ENCODE peak calls at places on chromosomes 16 and 17, in seven cellular contexts. One of them, this sample, is unnamed.

GRCh38 chr17:39960406-39961053 is 2.3 kb upstream of the GSDMA start:
- DNase-seq in nephron progenitor cell: no peak
- DNase-seq in Calu3: peak
- DNase-seq in HCT116: no peak
- DNase-seq in endothelial cell: no peak
- DNase-seq in HL-60: no peak
- DNase-seq in GM12878: no peak
- DNase-seq in this sample: no peak

GRCh38 chr17:61399131-61400057 is at the start of gene TBX2:
- DNase-seq in nephron progenitor cell: peak
- DNase-seq in Calu3: peak
- DNase-seq in HCT116: no peak
- DNase-seq in endothelial cell: peak
- DNase-seq in HL-60: no peak
- DNase-seq in GM12878: no peak
- DNase-seq in this sample: no peak

GRCh38 chr16:24969071-24969470 is 46.1 kb downstream of the ARHGAP17 start:
- DNase-seq in nephron progenitor cell: no peak
- DNase-seq in Calu3: no peak
- DNase-seq in HCT116: no peak
- DNase-seq in endothelial cell: no peak
- DNase-seq in HL-60: no peak
- DNase-seq in GM12878: no peak
- DNase-seq in this sample: no peak

GRCh38 chr16:22191089-22191965 is 14.8 kb upstream of the EEF2K start:
- DNase-seq in nephron progenitor cell: peak
- DNase-seq in Calu3: peak
- DNase-seq in HCT116: peak
- DNase-seq in endothelial cell: peak
- DNase-seq in HL-60: peak
- DNase-seq in GM12878: peak
- DNase-seq in this sample: peak

GRCh38 chr17:28941251-28941650 is 10.1 kb downstream of the PHF12 start:
- DNase-seq in nephron progenitor cell: no peak
- DNase-seq in Calu3: no peak
- DNase-seq in HCT116: no peak
- DNase-seq in endothelial cell: no peak
- DNase-seq in HL-60: no peak
- DNase-seq in GM12878: no peak
- DNase-seq in this sample: no peak

GRCh38 chr16:27398894-27399853 is 2.8 kb upstream of the IL21R start:
- DNase-seq in nephron progenitor cell: no peak
- DNase-seq in Calu3: no peak
- DNase-seq in HCT116: no peak
- DNase-seq in endothelial cell: no peak
- DNase-seq in HL-60: peak
- DNase-seq in GM12878: peak
- DNase-seq in this sample: no peak

GRCh38 chr16:48636521-48636920 is 26.5 kb upstream of the N4BP1 start:
- DNase-seq in nephron progenitor cell: no peak
- DNase-seq in Calu3: no peak
- DNase-seq in HCT116: no peak
- DNase-seq in endothelial cell: no peak
- DNase-seq in HL-60: no peak
- DNase-seq in GM12878: no peak
- DNase-seq in this sample: no peak

GRCh38 chr17:52181842-52182241 is 23.3 kb upstream of the CA10 start:
- DNase-seq in nephron progenitor cell: no peak
- DNase-seq in Calu3: no peak
- DNase-seq in HCT116: no peak
- DNase-seq in endothelial cell: no peak
- DNase-seq in HL-60: no peak
- DNase-seq in GM12878: no peak
- DNase-seq in this sample: no peak

GRCh38 chr17:75442168-75443103 is 14.0 kb upstream of the TMEM94 start:
- DNase-seq in nephron progenitor cell: no peak
- DNase-seq in Calu3: no peak
- DNase-seq in HCT116: no peak
- DNase-seq in endothelial cell: no peak
- DNase-seq in HL-60: no peak
- DNase-seq in GM12878: no peak
- DNase-seq in this sample: no peak

GRCh38 chr16:25007284-25007984 is 7.7 kb downstream of the ARHGAP17 start:
- DNase-seq in nephron progenitor cell: no peak
- DNase-seq in Calu3: no peak
- DNase-seq in HCT116: no peak
- DNase-seq in endothelial cell: no peak
- DNase-seq in HL-60: no peak
- DNase-seq in GM12878: no peak
- DNase-seq in this sample: no peak

GRCh38 chr16:11032922-11033291 is 88.5 kb downstream of the CLEC16A start:
- DNase-seq in nephron progenitor cell: no peak
- DNase-seq in Calu3: no peak
- DNase-seq in HCT116: no peak
- DNase-seq in endothelial cell: no peak
- DNase-seq in HL-60: no peak
- DNase-seq in GM12878: no peak
- DNase-seq in this sample: no peak

GRCh38 chr17:744937-745336 is 7.1 kb downstream of the GEMIN4 start:
- DNase-seq in nephron progenitor cell: no peak
- DNase-seq in Calu3: no peak
- DNase-seq in HCT116: no peak
- DNase-seq in endothelial cell: no peak
- DNase-seq in HL-60: no peak
- DNase-seq in GM12878: no peak
- DNase-seq in this sample: no peak
- TF ChIP-seq CTCF in nephron progenitor cell: no peak
- TF ChIP-seq CTCF in Calu3: no peak
- TF ChIP-seq CTCF in HCT116: no peak
- TF ChIP-seq CTCF in endothelial cell: no peak
- TF ChIP-seq CTCF in HL-60: no peak
- TF ChIP-seq CTCF in GM12878: no peak
- TF ChIP-seq CTCF in this sample: no peak

DNA sequence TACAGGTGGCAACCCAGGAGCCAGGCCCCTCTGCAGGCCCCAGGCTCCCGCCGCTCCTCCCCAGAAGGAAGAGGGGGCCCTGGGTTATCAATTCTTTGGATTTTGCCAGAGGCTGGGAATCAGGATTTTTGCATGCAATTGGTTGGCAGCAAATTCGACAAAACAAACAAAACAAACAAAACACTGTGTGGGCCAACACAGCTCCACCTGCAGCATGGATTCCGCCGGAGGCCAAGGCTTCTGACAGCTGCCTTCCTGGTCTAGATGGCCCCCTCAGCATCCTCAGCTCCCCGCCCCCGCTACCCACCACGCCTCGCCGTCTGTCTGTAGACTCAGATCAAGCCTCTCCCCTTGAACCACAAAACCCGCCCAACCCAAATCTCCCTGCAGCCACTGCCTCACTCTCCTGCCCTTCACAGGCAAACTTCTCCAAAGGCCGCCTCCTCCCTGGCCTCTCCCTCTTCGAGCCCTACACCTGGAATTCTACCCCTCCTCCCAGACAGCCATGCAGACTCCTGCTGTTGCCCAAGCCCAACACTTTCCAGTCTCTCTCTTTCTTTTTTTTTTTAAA is 58.0 kb downstream of the RTN4RL1 start:
- DNase-seq in nephron progenitor cell: no peak
- DNase-seq in Calu3: no peak
- DNase-seq in HCT116: no peak
- DNase-seq in endothelial cell: no peak
- DNase-seq in HL-60: no peak
- DNase-seq in GM12878: no peak
- DNase-seq in this sample: no peak
- TF ChIP-seq CTCF in nephron progenitor cell: no peak
- TF ChIP-seq CTCF in Calu3: no peak
- TF ChIP-seq CTCF in HCT116: no peak
- TF ChIP-seq CTCF in endothelial cell: no peak
- TF ChIP-seq CTCF in HL-60: no peak
- TF ChIP-seq CTCF in GM12878: no peak
- TF ChIP-seq CTCF in this sample: no peak

GRCh38 chr16:88537864-88538263 is 32.3 kb upstream of the ZC3H18 start:
- DNase-seq in nephron progenitor cell: no peak
- DNase-seq in Calu3: no peak
- DNase-seq in HCT116: no peak
- DNase-seq in endothelial cell: no peak
- DNase-seq in HL-60: no peak
- DNase-seq in GM12878: no peak
- DNase-seq in this sample: no peak

GRCh38 chr16:88538366-88539060 is 31.7 kb upstream of the ZC3H18 start:
- DNase-seq in nephron progenitor cell: no peak
- DNase-seq in Calu3: no peak
- DNase-seq in HCT116: no peak
- DNase-seq in endothelial cell: no peak
- DNase-seq in HL-60: no peak
- DNase-seq in GM12878: no peak
- DNase-seq in this sample: no peak

GRCh38 chr16:88536510-88536909 is 33.7 kb upstream of the ZC3H18 start:
- DNase-seq in nephron progenitor cell: no peak
- DNase-seq in Calu3: no peak
- DNase-seq in HCT116: no peak
- DNase-seq in endothelial cell: no peak
- DNase-seq in HL-60: no peak
- DNase-seq in GM12878: no peak
- DNase-seq in this sample: no peak

GRCh38 chr16:88535857-88536222 is 34.4 kb upstream of the ZC3H18 start:
- DNase-seq in nephron progenitor cell: no peak
- DNase-seq in Calu3: no peak
- DNase-seq in HCT116: no peak
- DNase-seq in endothelial cell: no peak
- DNase-seq in HL-60: no peak
- DNase-seq in GM12878: no peak
- DNase-seq in this sample: no peak

DNA sequence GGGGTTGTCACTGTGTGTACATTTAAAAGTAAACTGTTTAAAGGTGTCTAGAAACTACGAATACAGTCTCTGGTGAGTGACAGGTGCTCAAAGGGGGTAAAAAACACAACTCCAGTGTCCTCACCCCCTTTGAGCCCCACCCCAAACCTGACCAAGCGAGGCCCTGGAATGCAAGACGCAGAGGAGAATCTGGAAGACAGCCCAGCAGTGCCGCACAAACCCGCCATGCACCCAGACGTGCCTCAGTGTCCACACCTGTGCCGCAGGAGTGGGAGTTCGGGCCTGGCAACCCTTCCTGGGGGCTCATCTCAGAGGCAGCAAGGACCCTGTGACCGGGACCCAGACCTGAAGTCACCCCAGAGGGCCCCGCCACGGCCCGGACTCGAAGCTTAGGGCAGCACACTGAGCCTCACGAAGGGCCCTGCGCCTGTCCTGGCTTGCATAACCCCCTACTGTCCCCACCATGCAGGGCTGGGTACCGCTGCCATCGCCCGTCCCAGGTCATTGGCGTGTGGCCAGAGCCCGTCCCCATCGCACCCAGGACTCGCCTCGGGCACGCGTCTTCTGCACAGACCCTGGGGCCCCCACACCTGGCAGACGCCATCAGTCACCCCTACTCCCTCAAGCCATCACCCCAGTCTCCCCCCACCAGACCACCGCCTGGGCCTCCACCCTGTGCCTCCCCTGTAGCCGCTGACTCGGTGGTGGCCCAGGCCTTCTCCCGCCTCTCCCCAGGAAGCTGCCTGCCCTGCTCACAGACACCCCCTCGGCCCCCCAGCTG is 33.0 kb upstream of the ZC3H18 start:
- DNase-seq in nephron progenitor cell: no peak
- DNase-seq in Calu3: peak
- DNase-seq in HCT116: no peak
- DNase-seq in endothelial cell: no peak
- DNase-seq in HL-60: no peak
- DNase-seq in GM12878: no peak
- DNase-seq in this sample: no peak
- TF ChIP-seq CTCF in nephron progenitor cell: no peak
- TF ChIP-seq CTCF in Calu3: peak
- TF ChIP-seq CTCF in HCT116: peak
- TF ChIP-seq CTCF in endothelial cell: no peak
- TF ChIP-seq CTCF in HL-60: no peak
- TF ChIP-seq CTCF in GM12878: no peak
- TF ChIP-seq CTCF in this sample: no peak

DNA sequence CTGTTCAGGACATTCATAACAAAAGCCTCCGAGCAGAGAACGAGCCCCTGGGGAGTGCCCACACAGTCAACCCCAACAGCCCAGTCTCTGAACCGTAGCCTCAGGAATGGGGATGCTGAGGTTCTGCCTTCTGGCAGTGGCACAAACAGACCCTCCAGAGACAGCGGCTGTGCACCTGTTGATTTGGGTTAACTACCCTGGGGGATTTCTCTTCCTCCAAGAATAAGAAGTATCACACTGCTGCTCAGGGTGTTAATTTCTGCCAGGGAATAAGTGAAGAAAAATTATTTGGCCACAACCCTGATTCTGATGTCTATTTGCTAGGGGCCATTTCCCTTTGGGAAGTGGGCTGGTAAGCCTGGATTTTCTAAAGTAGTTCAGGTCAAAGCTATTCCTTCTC is 51.0 kb upstream of the PIRT start:
- DNase-seq in nephron progenitor cell: peak
- DNase-seq in Calu3: no peak
- DNase-seq in HCT116: no peak
- DNase-seq in endothelial cell: no peak
- DNase-seq in HL-60: no peak
- DNase-seq in GM12878: no peak
- DNase-seq in this sample: no peak
- TF ChIP-seq CTCF in nephron progenitor cell: no peak
- TF ChIP-seq CTCF in Calu3: no peak
- TF ChIP-seq CTCF in HCT116: no peak
- TF ChIP-seq CTCF in endothelial cell: no peak
- TF ChIP-seq CTCF in HL-60: no peak
- TF ChIP-seq CTCF in GM12878: no peak
- TF ChIP-seq CTCF in this sample: no peak

DNA sequence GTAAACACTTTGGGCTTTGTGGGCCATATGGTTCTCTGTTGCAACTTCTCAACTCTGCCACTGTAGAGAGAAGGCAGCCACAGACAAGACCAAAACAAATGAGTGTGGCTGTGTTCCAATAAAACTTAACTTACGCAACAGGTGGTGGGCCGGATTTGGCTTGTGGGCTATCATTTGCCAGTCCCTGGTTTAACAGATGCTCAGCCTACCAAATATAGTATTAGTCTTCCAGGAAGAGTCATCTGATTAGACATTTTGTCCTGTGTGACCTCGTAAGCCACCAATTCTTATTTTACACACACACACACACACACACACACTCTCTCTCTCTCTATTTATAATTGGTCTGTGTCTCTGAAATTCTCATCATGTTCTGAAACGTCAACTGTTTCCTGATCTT is 245.9 kb downstream of the XYLT1 start:
- DNase-seq in nephron progenitor cell: no peak
- DNase-seq in Calu3: no peak
- DNase-seq in HCT116: no peak
- DNase-seq in endothelial cell: no peak
- DNase-seq in HL-60: peak
- DNase-seq in GM12878: no peak
- DNase-seq in this sample: no peak
- TF ChIP-seq CTCF in nephron progenitor cell: no peak
- TF ChIP-seq CTCF in Calu3: no peak
- TF ChIP-seq CTCF in HCT116: no peak
- TF ChIP-seq CTCF in endothelial cell: no peak
- TF ChIP-seq CTCF in HL-60: no peak
- TF ChIP-seq CTCF in GM12878: no peak
- TF ChIP-seq CTCF in this sample: no peak

GRCh38 chr17:46873941-46874645 is 22.7 kb downstream of the WNT9B start:
- DNase-seq in nephron progenitor cell: no peak
- DNase-seq in Calu3: no peak
- DNase-seq in HCT116: no peak
- DNase-seq in endothelial cell: no peak
- DNase-seq in HL-60: no peak
- DNase-seq in GM12878: no peak
- DNase-seq in this sample: no peak
- TF ChIP-seq CTCF in nephron progenitor cell: no peak
- TF ChIP-seq CTCF in Calu3: no peak
- TF ChIP-seq CTCF in HCT116: no peak
- TF ChIP-seq CTCF in endothelial cell: no peak
- TF ChIP-seq CTCF in HL-60: no peak
- TF ChIP-seq CTCF in GM12878: no peak
- TF ChIP-seq CTCF in this sample: no peak